ENCODE peak calls at places on chromosomes 11 and 22, in eight cellular contexts. V is Caki2; M is HAP-1; F is activated effector memory CD4-positive, alpha-beta T cell treated with anti-CD3 and anti-CD28 coated beads, Interleukin-2, amount 50 U/mL, for 16 hours; J is stimulated activated CD4-positive, alpha-beta T cell treated with anti-CD3 and anti-CD28 coated beads, Interleukin-1b, Interleukin-23, amount 100 ng/mL, for 48 hours; L is cardiac fibroblast; Z is neural progenitor cell; Y is brain microvascular endothelial cell. R is an unnamed sample.

GRCh38 chr11:133811850-133812685 is 33.2 kb downstream of the SPATA19 start:
- DNase-seq in V (no peak), M (no peak), F (no peak), J (no peak), L (no peak), Z (no peak), Y (no peak), R (no peak)

GRCh38 chr11:5626191-5626590 is 1.4 kb downstream of the TRIM34 start:
- DNase-seq in V (no peak), M (no peak), F (no peak), J (no peak), L (peak), Z (no peak), Y (no peak), R (no peak)

GRCh38 chr11:95296165-95296564 is 65.2 kb upstream of the SESN3 start:
- DNase-seq in V (no peak), M (no peak), F (no peak), J (no peak), L (no peak), Z (no peak), Y (no peak), R (no peak)

GRCh38 chr11:70335511-70335910 is 62.8 kb upstream of the CTTN start:
- DNase-seq in V (no peak), M (no peak), F (no peak), J (no peak), L (no peak), Z (no peak), Y (no peak), R (no peak)

GRCh38 chr22:22080270-22080669 is 97.7 kb upstream of the TOP3B start:
- DNase-seq in V (no peak), M (no peak), F (no peak), J (no peak), L (no peak), Z (no peak), Y (no peak), R (no peak)

GRCh38 chr11:56950510-56950909 is 38.2 kb upstream of the OR5AK2 start:
- DNase-seq in V (no peak), M (no peak), F (no peak), J (no peak), L (no peak), Z (peak), Y (no peak), R (no peak)

GRCh38 chr22:36197065-36197440 is 4.6 kb downstream of the APOL4 start:
- DNase-seq in V (no peak), M (peak), F (no peak), J (no peak), L (peak), Z (peak), Y (peak), R (no peak)

GRCh38 chr11:88827018-88827676 is 238.6 kb downstream of the GRM5 start:
- DNase-seq in V (no peak), M (no peak), F (no peak), J (no peak), L (no peak), Z (no peak), Y (no peak), R (no peak)

GRCh38 chr11:36361901-36362391 is 65.9 kb downstream of the PRR5L start:
- DNase-seq in V (no peak), M (no peak), F (no peak), J (no peak), L (peak), Z (peak), Y (peak), R (no peak)

GRCh38 chr22:16783930-16784354 is 41.3 kb downstream of the XKR3 start:
- DNase-seq in V (peak), M (peak), F (no peak), J (no peak), L (peak), Z (peak), Y (no peak), R (no peak)

GRCh38 chr11:65574963-65575567 is 788 bp upstream of the EHBP1L1 start:
- DNase-seq in V (no peak), M (no peak), F (no peak), J (no peak), L (peak), Z (no peak), Y (no peak), R (no peak)

GRCh38 chr11:64810271-64810890 is at the start of gene MEN1:
- DNase-seq in V (peak), M (peak), F (peak), J (peak), L (peak), Z (peak), Y (peak), R (peak)

GRCh38 chr11:10309163-10310093 is 4.6 kb downstream of the ADM start:
- DNase-seq in V (peak), M (no peak), F (no peak), J (no peak), L (peak), Z (no peak), Y (peak), R (no peak)

GRCh38 chr11:91435694-91436375 is 788.8 kb upstream of the FAT3 start:
- DNase-seq in V (no peak), M (no peak), F (no peak), J (no peak), L (no peak), Z (peak), Y (no peak), R (no peak)

GRCh38 chr22:29327089-29327764 is 11.7 kb upstream of the RASL10A start:
- DNase-seq in V (no peak), M (no peak), F (no peak), J (no peak), L (no peak), Z (no peak), Y (no peak), R (no peak)

GRCh38 chr22:32024791-32025190 is 18.3 kb upstream of the SLC5A1 start:
- DNase-seq in V (no peak), M (no peak), F (no peak), J (no peak), L (peak), Z (no peak), Y (peak), R (no peak)

GRCh38 chr11:67118059-67118766 is 850 bp upstream of the KDM2A start:
- DNase-seq in V (no peak), M (peak), F (peak), J (peak), L (no peak), Z (no peak), Y (no peak), R (peak)

GRCh38 chr11:126305699-126306098 is 1.8 kb downstream of the DCPS start:
- DNase-seq in V (no peak), M (no peak), F (peak), J (peak), L (no peak), Z (no peak), Y (no peak), R (peak)

GRCh38 chr11:113862430-113862829 is 12.9 kb downstream of the USP28 start:
- DNase-seq in V (no peak), M (no peak), F (no peak), J (no peak), L (peak), Z (peak), Y (peak), R (no peak)

GRCh38 chr11:102061276-102061675 is 14.0 kb downstream of the CFAP300 start:
- DNase-seq in V (no peak), M (peak), F (no peak), J (no peak), L (peak), Z (peak), Y (peak), R (no peak)

GRCh38 chr11:93573184-93573583 is 30.0 kb upstream of the SMCO4 start:
- DNase-seq in V (no peak), M (no peak), F (no peak), J (no peak), L (peak), Z (no peak), Y (peak), R (peak)

GRCh38 chr22:37742374-37743092 is 45.7 kb downstream of the TRIOBP start:
- DNase-seq in V (peak), M (no peak), F (no peak), J (no peak), L (peak), Z (no peak), Y (peak), R (no peak)

GRCh38 chr11:7617032-7617431 is 56.3 kb downstream of the CYB5R2 start:
- DNase-seq in V (no peak), M (no peak), F (no peak), J (no peak), L (no peak), Z (no peak), Y (no peak), R (no peak)

GRCh38 chr11:130121430-130121978 is 38.1 kb upstream of the ST14 start:
- DNase-seq in V (no peak), M (no peak), F (no peak), J (peak), L (peak), Z (no peak), Y (peak), R (peak)

GRCh38 chr11:77170107-77170506 is 42.1 kb downstream of the MYO7A start:
- DNase-seq in V (no peak), M (no peak), F (no peak), J (no peak), L (no peak), Z (peak), Y (no peak), R (no peak)

GRCh38 chr11:116043857-116044256 is 539.6 kb upstream of the CADM1 start:
- DNase-seq in V (no peak), M (no peak), F (no peak), J (no peak), L (no peak), Z (no peak), Y (no peak), R (no peak)

GRCh38 chr11:94455861-94456260 is 37.8 kb downstream of the MRE11 start:
- DNase-seq in V (no peak), M (no peak), F (no peak), J (no peak), L (no peak), Z (no peak), Y (no peak), R (no peak)

R was measured in activated CD4-positive, alpha-beta memory T cell treated with anti-CD3 and anti-CD28 coated beads for 36 hours.